ENCODE peak calls at places on chromosomes 4 and X, in ten cellular contexts. V is activated effector memory CD4-positive, alpha-beta T cell treated with Interleukin-2 at 50 U/mL for 16 hours; I is RCC 7860; H is Jurkat, Clone E6-1; S is T-helper 2 cell; U is amniotic epithelial cell; O is right lobe of liver; F is iris pigment epithelial cell; A is T1000; P is progenitor cell of endocrine pancreas. J is an unnamed sample.

GRCh38 chrX:7145454-7145853 is 2.1 kb upstream of the STS start:
- DNase-seq in V (no peak), I (no peak), H (no peak), S (no peak), U (no peak), O (no peak), F (no peak), A (no peak), P (no peak), J (no peak)

GRCh38 chr4:137892134-137892533 is 350.0 kb downstream of the SLC7A11 start:
- DNase-seq in V (no peak), I (no peak), H (no peak), S (no peak), U (peak), O (no peak), F (peak), A (no peak), P (no peak), J (no peak)

GRCh38 chr4:153488006-153488718 is 22.0 kb downstream of the TMEM131L start:
- DNase-seq in V (peak), I (no peak), H (peak), S (peak), U (no peak), O (peak), F (peak), A (no peak), P (no peak), J (no peak)

GRCh38 chrX:153457136-153457825 is 11.4 kb upstream of the TREX2 start:
- DNase-seq in V (no peak), I (no peak), H (no peak), S (no peak), U (no peak), O (no peak), F (no peak), A (no peak), P (no peak), J (no peak)

GRCh38 chr4:139297001-139297410 is 4.3 kb upstream of the NAA15 start:
- DNase-seq in V (no peak), I (no peak), H (no peak), S (no peak), U (peak), O (no peak), F (peak), A (no peak), P (no peak), J (peak)

GRCh38 chrX:8052909-8053308 is 118.2 kb downstream of the VCX2 start:
- DNase-seq in V (no peak), I (no peak), H (no peak), S (no peak), U (no peak), O (no peak), F (no peak), A (no peak), P (no peak), J (no peak)

GRCh38 chr4:56099378-56099786 is 150.6 kb downstream of the CEP135 start:
- DNase-seq in V (no peak), I (no peak), H (no peak), S (no peak), U (no peak), O (no peak), F (peak), A (no peak), P (no peak), J (peak)

GRCh38 chr4:72522440-72522839 is 46.6 kb downstream of the ADAMTS3 start:
- DNase-seq in V (no peak), I (no peak), H (no peak), S (no peak), U (no peak), O (no peak), F (no peak), A (no peak), P (no peak), J (no peak)

GRCh38 chr4:147088141-147088540 is 142.5 kb upstream of the TTC29 start:
- DNase-seq in V (no peak), I (no peak), H (no peak), S (no peak), U (no peak), O (no peak), F (peak), A (no peak), P (no peak), J (no peak)

GRCh38 chr4:74757136-74757535 is 37.2 kb downstream of the BTC start:
- DNase-seq in V (no peak), I (no peak), H (no peak), S (no peak), U (no peak), O (no peak), F (no peak), A (no peak), P (no peak), J (no peak)

GRCh38 chrX:16930392-16930791 is 16.1 kb upstream of the REPS2 start:
- DNase-seq in V (no peak), I (no peak), H (no peak), S (no peak), U (peak), O (no peak), F (peak), A (no peak), P (no peak), J (peak)